ENCODE peak calls at places on chromosomes 13 and 19, in five cellular contexts. S is H1, N is left ventricle myocardium inferior, Q is thoracic aorta, I is heart left ventricle. L is an unnamed sample. For H3K4me1 and H3K27me3, the result is how much of the 10 kb centered on the place peaks cover.

GRCh38 chr13:36841411-36841810 is 22.4 kb downstream of the RFXAP start:
- DNase-seq in S (no peak), Q (no peak), I (no peak), N (no peak), L (no peak)

GRCh38 chr13:102003848-102004570 is 397.8 kb downstream of the FGF14 start:
- DNase-seq in N (no peak), I (no peak), S (no peak), Q (no peak), L (no peak)

GRCh38 chr13:50080158-50080855 is 65.1 kb downstream of the KCNRG start:
- DNase-seq in I (no peak), Q (no peak), S (no peak), N (no peak), L (peak)

GRCh38 chr19:38319421-38320258 is at the start of gene KCNK6:
- DNase-seq in S (no peak), N (peak), I (peak), Q (no peak), L (peak)

GRCh38 chr13:20826301-20826700 is 52.5 kb upstream of the EEF1AKMT1 start:
- DNase-seq in S (no peak), N (no peak), I (no peak), Q (no peak), L (no peak)

GRCh38 chr19:54561840-54562239 is 11.8 kb upstream of the LILRA2 start:
- DNase-seq in Q (no peak), S (no peak), N (no peak), I (no peak), L (no peak)

GRCh38 chr19:2495130-2495641 is 19.3 kb downstream of the GADD45B start:
- DNase-seq in Q (peak), I (peak), S (no peak), N (peak), L (peak)

GRCh38 chr13:21326155-21327030 is 132.7 kb downstream of the ZDHHC20 start:
- DNase-seq in S (peak), N (no peak), I (no peak), Q (no peak), L (peak)

GRCh38 chr19:33794578-33795369 is 1.9 kb upstream of the KCTD15 start:
- DNase-seq in N (peak), S (no peak), I (no peak), Q (no peak), L (no peak)

GRCh38 chr13:52345048-52345447 is 60.9 kb downstream of the THSD1 start:
- DNase-seq in Q (no peak), I (no peak), N (no peak), S (no peak), L (no peak)

GRCh38 chr13:99353836-99354235 is 46.6 kb upstream of the GPR183 start:
- DNase-seq in Q (no peak), S (no peak), I (no peak), N (no peak), L (no peak)

GRCh38 chr13:103403148-103403740 is 337.0 kb upstream of the SLC10A2 start:
- DNase-seq in I (no peak), Q (no peak), S (no peak), N (no peak), L (no peak)

GRCh38 chr19:5489511-5489910 is 34.3 kb downstream of the ZNRF4 start:
- DNase-seq in I (no peak), Q (no peak), N (no peak), S (no peak), L (no peak)

GRCh38 chr13:54845351-54845965 is 1816.8 kb downstream of the OLFM4 start:
- DNase-seq in I (no peak), Q (no peak), N (no peak), S (no peak), L (no peak)

GRCh38 chr19:11881151-11881800 is 6.3 kb upstream of the ZNF69 start:
- DNase-seq in S (peak), N (peak), Q (no peak), I (peak), L (peak)

GRCh38 chr19:12664406-12665280 is 1.9 kb downstream of the MAN2B1 start:
- DNase-seq in S (no peak), Q (no peak), N (no peak), I (no peak), L (peak)

GRCh38 chr13:37648604-37649003 is 50.0 kb upstream of the POSTN start:
- DNase-seq in S (no peak), Q (no peak), N (no peak), I (no peak), L (no peak)

GRCh38 chr13:34776984-34777913 is 164.8 kb upstream of the NBEA start:
- DNase-seq in S (no peak), Q (no peak), I (no peak), N (no peak), L (no peak)

GRCh38 chr19:782195-783043 is 14.8 kb upstream of the PTBP1 start:
- DNase-seq in S (peak), I (no peak), Q (no peak), N (no peak), L (no peak)

GRCh38 chr19:342801-343421 is 1.7 kb downstream of the MIER2 start:
- DNase-seq in S (no peak), Q (no peak), N (peak), I (peak), L (peak)

GRCh38 chr19:31303262-31303815 is 45.9 kb downstream of the TSHZ3 start:
- DNase-seq in Q (no peak), N (no peak), S (no peak), I (no peak), L (no peak)

GRCh38 chr19:49488863-49489537 is 1.6 kb downstream of the RPL13A start:
- DNase-seq in Q (no peak), I (no peak), N (no peak), S (no peak), L (no peak)

GRCh38 chr19:57830071-57830602 is at the start of gene ZNF587B:
- DNase-seq in I (peak), S (peak), Q (no peak), N (peak), L (peak)

GRCh38 chr13:101217086-101217485 is 199.2 kb downstream of the NALCN start:
- DNase-seq in N (no peak), I (no peak), S (no peak), Q (no peak), L (no peak)

GRCh38 chr19:532578-533484 is 1.3 kb downstream of the CDC34 start:
- DNase-seq in Q (no peak), I (peak), N (peak), S (no peak), L (peak)

GRCh38 chr13:29713841-29714240 is 118.4 kb upstream of the SLC7A1 start:
- DNase-seq in S (no peak), I (no peak), N (no peak), Q (no peak), L (no peak)

GRCh38 chr13:29454931-29455481 is 140.5 kb downstream of the SLC7A1 start:
- DNase-seq in S (no peak), Q (no peak), N (no peak), I (no peak), L (no peak)

GRCh38 chr13:108115739-108116138 is 99.6 kb downstream of the LIG4 start:
- DNase-seq in N (no peak), S (no peak), I (no peak), Q (no peak), L (no peak)

GRCh38 chr19:9877775-9878510 is 42.8 kb downstream of the PIN1 start:
- DNase-seq in S (no peak), I (no peak), N (no peak), Q (no peak), L (no peak)

GRCh38 chr13:50914848-50915247 is 5.3 kb downstream of the RNASEH2B start:
- DNase-seq in I (no peak), N (no peak), Q (no peak), S (no peak), L (no peak)

GRCh38 chr19:52226652-52227051 is 36.8 kb downstream of the PPP2R1A start:
- DNase-seq in Q (no peak), I (no peak), S (no peak), N (no peak), L (no peak)

GRCh38 chr13:24038846-24039330 is 121.6 kb upstream of the SPATA13 start:
- DNase-seq in N (no peak), S (no peak), I (no peak), Q (no peak), L (no peak)

GRCh38 chr13:28955264-28955966 is 135.3 kb downstream of the MTUS2 start:
- DNase-seq in S (no peak), Q (no peak), N (peak), I (peak), L (no peak)

GRCh38 chr13:19634129-19634740 is 776 bp downstream of the MPHOSPH8 start:
- DNase-seq in Q (no peak), N (no peak), S (no peak), I (peak), L (no peak)

GRCh38 chr19:30781519-30781918 is 409.3 kb downstream of the ZNF536 start:
- DNase-seq in S (no peak), Q (no peak), N (peak), I (no peak), L (no peak)

GRCh38 chr13:90732049-90732448 is 615.4 kb upstream of the MIR17HG start:
- DNase-seq in I (no peak), Q (no peak), N (no peak), S (no peak), L (no peak)

GRCh38 chr13:33219926-33220325 is 65.6 kb downstream of the STARD13 start:
- DNase-seq in N (no peak), Q (no peak), S (no peak), I (no peak), L (no peak)

GRCh38 chr19:29098863-29099481 is 114.0 kb downstream of the UQCRFS1 start:
- DNase-seq in N (peak), S (no peak), I (peak), Q (peak), L (peak)

GRCh38 chr19:7640803-7641202 is 3.9 kb downstream of the STXBP2 start:
- DNase-seq in Q (no peak), N (no peak), S (no peak), I (no peak), L (no peak)

DNA sequence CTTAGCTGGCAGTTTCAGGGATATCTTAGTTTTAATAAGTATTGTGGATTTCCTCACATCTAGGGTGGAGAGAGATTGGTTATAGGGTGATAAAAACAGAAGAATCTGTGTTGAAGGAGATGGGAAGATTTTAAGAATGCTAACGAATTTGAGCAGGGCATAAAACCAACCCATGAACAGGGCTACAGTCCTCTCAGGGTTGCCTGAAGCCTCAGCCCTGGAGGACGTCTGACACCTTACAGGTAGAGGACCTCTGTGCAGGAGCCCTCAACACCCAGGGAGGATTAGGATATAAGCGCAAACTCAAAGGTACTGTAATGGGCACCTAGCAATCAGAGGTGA is 461 bp upstream of the WASF3 start:
- DNase-seq in N (no peak), Q (no peak), I (no peak), S (no peak), L (no peak)
- H3K4me3 ChIP-seq in N (peak), Q (peak), I (peak), S (peak), L (no peak)

DNA sequence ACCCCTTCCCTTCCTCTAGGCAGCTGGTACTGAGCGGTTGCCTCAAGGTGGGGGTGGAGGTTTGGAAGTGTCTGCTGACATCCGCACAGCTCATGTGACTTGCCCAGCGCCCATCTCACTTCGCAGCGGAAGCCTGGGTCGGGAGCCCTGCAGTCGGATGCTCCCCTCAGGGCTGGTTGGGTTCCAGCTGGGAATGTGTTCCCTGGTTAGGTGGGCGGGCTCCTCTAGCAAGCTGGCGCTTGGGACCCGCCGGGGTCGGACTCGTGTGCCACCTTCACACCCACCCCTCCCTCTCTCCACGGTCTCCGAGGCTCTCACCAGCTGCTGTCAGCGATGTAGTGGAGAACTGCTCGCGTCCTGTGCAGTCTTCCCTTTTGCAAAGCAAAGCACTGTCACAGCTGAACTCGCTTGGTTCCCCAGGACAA is 10.2 kb downstream of the PPP1R37 start:
- DNase-seq in I (peak), S (no peak), Q (no peak), N (peak), L (no peak)
- H3K4me1 ChIP-seq in I (under half), S (under half), Q (under half), N (half or more), L (under half)

GRCh38 chr19:41217741-41218140 is 1.3 kb upstream of the AXL start:
- DNase-seq in N (no peak), Q (no peak), I (no peak), S (no peak), L (no peak)

GRCh38 chr19:41218249-41218614 is 791 bp upstream of the AXL start:
- DNase-seq in I (no peak), Q (no peak), N (no peak), S (no peak), L (no peak)

GRCh38 chr19:41219924-41220567 is 1.0 kb downstream of the AXL start:
- DNase-seq in Q (peak), S (no peak), I (peak), N (peak), L (no peak)

GRCh38 chr19:41221514-41222205 is 2.6 kb downstream of the AXL start:
- DNase-seq in Q (no peak), S (no peak), I (no peak), N (no peak), L (no peak)

DNA sequence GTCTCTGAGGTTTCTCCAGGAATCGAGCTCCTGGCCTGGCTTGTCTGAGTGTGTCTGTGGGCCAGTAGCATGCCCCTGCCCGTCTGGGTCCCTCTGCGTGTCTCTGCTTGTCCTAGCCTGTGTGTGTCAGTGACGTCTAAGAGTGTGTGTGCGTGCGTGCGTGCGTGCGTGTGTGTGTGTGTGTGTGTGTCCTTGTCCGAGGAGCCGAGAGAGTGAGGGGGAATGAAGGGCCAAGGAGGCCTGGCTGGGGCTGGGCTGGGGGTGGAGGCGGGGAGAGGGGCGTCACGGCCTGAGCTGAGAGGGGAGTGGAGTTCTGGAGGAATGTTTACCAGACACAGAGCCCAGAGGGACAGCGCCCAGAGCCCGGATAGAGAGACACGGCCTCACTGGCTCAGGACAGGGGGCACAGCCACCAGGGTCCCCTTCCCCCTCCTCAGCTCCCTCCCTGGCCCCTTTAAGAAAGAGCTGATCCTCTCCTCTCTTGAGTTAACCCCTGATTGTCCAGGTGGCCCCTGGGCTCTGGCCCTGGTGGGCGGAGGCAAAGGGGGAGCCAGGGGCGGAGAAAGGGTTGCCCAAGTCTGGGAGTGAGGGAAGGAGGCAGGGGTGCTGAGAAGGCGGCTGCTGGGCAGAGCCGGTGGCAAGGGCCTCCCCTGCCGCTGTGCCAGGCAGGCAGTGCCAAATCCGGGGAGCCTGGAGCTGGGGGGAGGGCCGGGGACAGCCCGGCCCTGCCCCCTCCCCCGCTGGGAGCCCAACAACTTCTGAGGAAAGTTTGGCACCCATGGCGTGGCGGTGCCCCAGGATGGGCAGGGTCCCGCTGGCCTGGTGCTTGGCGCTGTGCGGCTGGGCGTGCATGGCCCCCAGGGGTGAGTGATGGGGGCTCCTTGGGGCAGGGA is at the start of gene AXL:
- DNase-seq in Q (peak), I (peak), N (peak), S (peak), L (peak)
- H3K27me3 ChIP-seq in Q (under half), I (under half), N (under half), S (under half), L (under half)

GRCh38 chr19:50981587-50982146 is 2.0 kb downstream of the KLK7 start:
- DNase-seq in S (no peak), Q (no peak), N (no peak), I (no peak), L (no peak)

GRCh38 chr19:50979758-50980157 is 4.0 kb downstream of the KLK7 start:
- DNase-seq in I (no peak), Q (no peak), N (no peak), S (no peak), L (no peak)

GRCh38 chr19:50977626-50978025 is 6.1 kb downstream of the KLK7 start:
- DNase-seq in N (no peak), I (no peak), S (no peak), Q (no peak), L (no peak)

GRCh38 chr19:50980203-50980602 is 3.5 kb downstream of the KLK7 start:
- DNase-seq in Q (no peak), I (no peak), S (no peak), N (no peak), L (no peak)

DNA sequence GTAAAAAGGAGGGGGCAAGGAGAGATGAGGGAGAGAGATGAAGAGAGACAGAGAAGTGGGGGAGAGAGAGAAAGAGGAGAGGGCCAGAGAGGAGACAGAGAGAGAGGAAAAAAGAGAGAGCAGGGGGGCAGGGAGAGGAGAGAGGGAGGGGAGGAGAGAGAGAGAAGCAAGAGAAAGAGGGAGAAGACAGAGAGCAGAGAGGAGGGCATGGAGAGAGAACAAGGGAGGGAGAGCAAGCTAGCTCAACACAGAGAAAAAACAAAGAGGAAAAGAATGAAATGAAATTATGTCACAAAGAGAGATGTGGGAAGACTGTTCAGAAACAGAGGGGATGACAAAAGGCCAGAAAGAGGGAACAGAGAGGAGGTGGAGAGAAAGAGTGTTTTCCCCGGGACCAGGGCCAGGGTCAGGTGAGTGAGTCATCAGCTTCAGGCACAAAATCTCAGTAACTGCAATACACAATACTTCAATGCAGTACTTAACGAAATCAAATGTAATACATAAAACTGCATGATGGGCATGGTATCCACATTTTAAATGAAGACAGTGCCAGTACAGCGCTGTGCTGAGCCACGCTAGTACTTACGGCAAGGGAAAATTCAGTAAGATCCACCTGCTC is 4.8 kb downstream of the KLK7 start:
- DNase-seq in Q (no peak), S (no peak), I (no peak), N (no peak), L (no peak)
- H3K4me3 ChIP-seq in Q (no peak), S (no peak), I (no peak), N (no peak), L (no peak)

GRCh38 chr19:42006569-42006968 is 12.5 kb upstream of the ATP1A3 start:
- DNase-seq in I (no peak), N (no peak), Q (no peak), S (no peak), L (no peak)

GRCh38 chr19:41999878-42000208 is 5.8 kb upstream of the ATP1A3 start:
- DNase-seq in I (no peak), S (no peak), N (no peak), Q (no peak), L (no peak)

GRCh38 chr19:42003506-42004294 is 9.7 kb upstream of the ATP1A3 start:
- DNase-seq in S (no peak), I (no peak), Q (no peak), N (no peak), L (no peak)

GRCh38 chr19:42010245-42011126 is 16.5 kb upstream of the ATP1A3 start:
- DNase-seq in I (no peak), N (no peak), S (no peak), Q (no peak), L (no peak)

GRCh38 chr19:42005504-42005903 is 11.5 kb upstream of the ATP1A3 start:
- DNase-seq in Q (no peak), N (no peak), S (no peak), I (no peak), L (no peak)
- H3K4me1 ChIP-seq in Q (under half), N (under half), S (under half), I (under half), L (under half)

DNA sequence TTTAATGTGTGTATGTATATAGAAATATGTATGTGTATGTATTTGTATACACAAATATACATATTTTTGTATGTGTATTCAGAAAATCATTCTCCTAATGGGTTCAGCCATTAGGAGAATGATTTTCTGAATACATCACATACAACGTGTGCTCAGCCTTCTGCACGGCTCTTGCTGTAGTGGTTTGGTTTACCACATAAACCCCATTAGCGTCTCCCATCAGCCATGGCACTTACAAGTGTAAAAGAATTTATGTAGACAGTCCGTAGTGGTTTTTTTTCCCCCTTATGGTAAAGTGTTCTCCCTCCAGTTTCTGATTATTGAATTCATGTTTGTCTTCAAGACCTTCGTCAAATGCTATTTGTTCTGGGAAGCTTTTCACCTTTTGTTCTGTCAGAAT is 38.2 kb downstream of the ATP8A2 start:
- DNase-seq in I (no peak), Q (no peak), S (no peak), N (no peak), L (no peak)
- H3K27me3 ChIP-seq in I (under half), Q (under half), S (under half), N (under half), L (under half)